ENCODE peak calls at places on chromosomes 16 and 17, in four cellular contexts. N is IMR-90; T is heart left ventricle; D is stimulated activated naive CD8-positive, alpha-beta T cell treated with anti-CD3 and anti-CD28 coated beads, Interleukin-15, Interleukin-2, amounts not matched to agents 100 U/mL and 50 U/mL, for 24 hours. E is an unnamed sample.

GRCh38 chr16:17125671-17126070 is 345.1 kb downstream of the XYLT1 start:
- ATAC-seq in N (peak; percentile 44), D (no peak), T (no peak), E (no peak)

GRCh38 chr17:15279011-15279477 is 13.9 kb upstream of the PMP22 start:
- ATAC-seq in T (no peak), D (no peak), N (peak; percentile 87), E (no peak)

GRCh38 chr16:73096510-73096909 is 48.6 kb upstream of the ZFHX3 start:
- ATAC-seq in N (no peak), D (no peak), T (no peak), E (no peak)

GRCh38 chr16:49598386-49599170 is 225.0 kb downstream of the C16orf78 start:
- ATAC-seq in N (no peak), D (no peak), T (no peak), E (no peak)

GRCh38 chr17:61462734-61463067 is 10.5 kb downstream of the TBX4 start:
- ATAC-seq in D (no peak), N (no peak), T (no peak), E (no peak)

GRCh38 chr16:19289805-19290490 is 4.4 kb downstream of the CLEC19A start:
- ATAC-seq in T (no peak), D (no peak), N (no peak), E (no peak)

GRCh38 chr17:61668486-61668885 is 77.5 kb upstream of the NACA2 start:
- ATAC-seq in T (no peak), N (no peak), D (no peak), E (no peak)

GRCh38 chr17:33396818-33397217 is 103.7 kb upstream of the ASIC2 start:
- ATAC-seq in D (no peak), N (no peak), T (no peak), E (no peak)